ENCODE peak calls at places on chromosomes 7 and 10, in five cellular contexts. Q is PC-3, L is aorta, M is SJSA1, K is kidney. V is an unnamed sample.

GRCh38 chr10:111873041-111873440 is 310.5 kb downstream of the GPAM start:
- DNase-seq in Q (no peak), L (no peak), M (no peak), K (no peak), V (no peak)

GRCh38 chr7:1235501-1236131 is 2.9 kb downstream of the UNCX start:
- DNase-seq in Q (no peak), L (peak; percentile 76), M (no peak), K (peak; percentile 72), V (no peak)

GRCh38 chr10:6778992-6779701 is 199.1 kb upstream of the PRKCQ start:
- DNase-seq in Q (peak; percentile 88), L (no peak), M (peak; percentile 97), K (peak; percentile 75), V (no peak)

GRCh38 chr7:105677803-105678583 is 96.7 kb upstream of the EFCAB10 start:
- DNase-seq in Q (no peak), L (no peak), M (no peak), K (no peak), V (no peak)

GRCh38 chr10:109727436-109727835 is 195.9 kb downstream of the XPNPEP1 start:
- DNase-seq in Q (no peak), L (no peak), M (no peak), K (no peak), V (no peak)

GRCh38 chr7:2616973-2617709 is 14.6 kb upstream of the TTYH3 start:
- DNase-seq in Q (no peak), L (no peak), M (no peak), K (peak; percentile 60), V (no peak)

GRCh38 chr10:99870051-99870730 is 87.8 kb downstream of the ABCC2 start:
- DNase-seq in Q (no peak), L (no peak), M (peak; percentile 72), K (no peak), V (no peak)

GRCh38 chr10:70694410-70695179 is 22.3 kb downstream of the ADAMTS14 start:
- DNase-seq in Q (no peak), L (no peak), M (no peak), K (no peak), V (no peak)

GRCh38 chr10:29765330-29765729 is 130.6 kb upstream of the SVIL start:
- DNase-seq in Q (no peak), L (no peak), M (no peak), K (no peak), V (no peak)

GRCh38 chr7:32070406-32071360 is at the start of gene PDE1C:
- DNase-seq in Q (no peak), L (no peak), M (no peak), K (no peak), V (no peak)

GRCh38 chr7:133777701-133778100 is 349.4 kb upstream of the LRGUK start:
- DNase-seq in Q (no peak), L (no peak), M (no peak), K (no peak), V (no peak)

GRCh38 chr10:73117976-73118743 is 7.9 kb downstream of the NUDT13 start:
- DNase-seq in Q (peak; percentile 99), L (no peak), M (peak; percentile 47), K (no peak), V (no peak)

GRCh38 chr7:99096124-99096887 is 47.6 kb downstream of the SMURF1 start:
- DNase-seq in Q (no peak), L (no peak), M (no peak), K (no peak), V (no peak)

GRCh38 chr7:24665564-24666294 is 91.5 kb downstream of the GSDME start:
- DNase-seq in Q (peak; percentile 71), L (no peak), M (peak; percentile 41), K (no peak), V (peak; percentile 45)

GRCh38 chr7:96004598-96004997 is 232.2 kb downstream of the DYNC1I1 start:
- DNase-seq in Q (no peak), L (no peak), M (no peak), K (no peak), V (no peak)

GRCh38 chr7:151722533-151722932 is 154.4 kb downstream of the PRKAG2 start:
- DNase-seq in Q (no peak), L (no peak), M (no peak), K (no peak), V (no peak)
- H3K27ac ChIP-seq in Q (no peak overlapping the region), L (no peak overlapping the region), M (no peak overlapping the region), K (no peak overlapping the region), V (no peak overlapping the region)

GRCh38 chr7:155107126-155107525 is 37.0 kb downstream of the HTR5A start:
- DNase-seq in Q (no peak), L (no peak), M (no peak), K (no peak), V (no peak)

GRCh38 chr7:155104913-155105312 is 34.8 kb downstream of the HTR5A start:
- DNase-seq in Q (no peak), L (no peak), M (no peak), K (no peak), V (no peak)

GRCh38 chr7:155106356-155106755 is 36.2 kb downstream of the HTR5A start:
- DNase-seq in Q (no peak), L (no peak), M (no peak), K (no peak), V (no peak)

GRCh38 chr7:155108144-155108901 is 38.2 kb downstream of the HTR5A start:
- DNase-seq in Q (no peak), L (no peak), M (no peak), K (no peak), V (no peak)
- H3K4me1 ChIP-seq in Q (no peaks in the 10 kb centered on the region), L (no peaks in the 10 kb centered on the region), M (no peaks in the 10 kb centered on the region), K (peaks cover 6% of the 10 kb centered on the region), V (peaks cover 3% of the 10 kb centered on the region)

GRCh38 chr7:47582748-47583740 is 1.1 kb upstream of the TNS3 start:
- DNase-seq in Q (no peak), L (no peak), M (no peak), K (no peak), V (no peak)
- H3K4me3 ChIP-seq in Q (peak overlapping the region; percentile 89), L (no peak overlapping the region), M (no peak overlapping the region), K (no peak overlapping the region), V (no peak overlapping the region)

DNA sequence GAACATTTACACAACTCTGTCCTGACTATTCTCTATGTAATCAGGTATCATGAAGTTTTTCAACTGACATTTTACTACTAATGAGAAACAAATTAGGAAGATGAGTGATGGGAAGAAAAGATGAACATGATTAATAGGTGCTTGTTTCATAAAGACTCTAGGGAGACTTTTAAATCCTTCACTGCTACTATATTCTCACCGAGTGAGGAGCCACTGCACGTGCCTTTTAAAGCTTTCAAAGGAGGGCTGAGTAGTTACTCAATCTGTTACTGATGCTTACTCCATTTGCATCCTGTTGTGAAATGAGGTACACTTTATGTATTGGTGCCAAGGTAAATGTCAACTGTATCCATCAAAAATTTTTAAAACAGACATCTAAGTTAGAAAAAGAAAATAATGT is 1.3 kb upstream of the COMMD3 start:
- DNase-seq in Q (peak; percentile 54), L (no peak), M (no peak), K (no peak), V (no peak)
- H3K27ac ChIP-seq in Q (peak overlapping the region; percentile 99), L (no peak overlapping the region), M (no peak overlapping the region), K (no peak overlapping the region), V (no peak overlapping the region)

GRCh38 chr10:48523212-48523819 is 81.6 kb downstream of the ARHGAP22 start:
- DNase-seq in Q (peak; percentile 86), L (peak; percentile 95), M (peak; percentile 36), K (no peak), V (no peak)

GRCh38 chr10:48525956-48526355 is 78.9 kb downstream of the ARHGAP22 start:
- DNase-seq in Q (no peak), L (no peak), M (no peak), K (peak; percentile 15), V (no peak)

GRCh38 chr10:48526371-48526821 is 78.5 kb downstream of the ARHGAP22 start:
- DNase-seq in Q (no peak), L (no peak), M (peak; percentile 45), K (peak; percentile 34), V (no peak)

GRCh38 chr10:48523820-48524758 is 80.8 kb downstream of the ARHGAP22 start:
- DNase-seq in Q (peak; percentile 37), L (no peak), M (peak; percentile 23), K (no peak), V (no peak)

GRCh38 chr10:48525113-48525512 is 79.8 kb downstream of the ARHGAP22 start:
- DNase-seq in Q (no peak), L (no peak), M (no peak), K (no peak), V (no peak)
- H3K4me1 ChIP-seq in Q (peaks cover 4% of the 10 kb centered on the region), L (no peaks in the 10 kb centered on the region), M (peaks cover 25% of the 10 kb centered on the region), K (peaks cover 7% of the 10 kb centered on the region), V (no peaks in the 10 kb centered on the region)

GRCh38 chr10:117169480-117169879 is 27.8 kb upstream of the KCNK18 start:
- DNase-seq in Q (no peak), L (no peak), M (no peak), K (no peak), V (no peak)

GRCh38 chr10:117166420-117167345 is 28.6 kb upstream of the VAX1 start:
- DNase-seq in Q (peak; percentile 43), L (no peak), M (no peak), K (no peak), V (no peak)

GRCh38 chr10:117167346-117168134 is 29.5 kb upstream of the VAX1 start:
- DNase-seq in Q (no peak), L (no peak), M (no peak), K (peak; percentile 78), V (no peak)

GRCh38 chr10:117168729-117169128 is 28.6 kb upstream of the KCNK18 start:
- DNase-seq in Q (no peak), L (no peak), M (no peak), K (no peak), V (no peak)

GRCh38 chr10:117168135-117168674 is 29.1 kb upstream of the KCNK18 start:
- DNase-seq in Q (peak; percentile 49), L (peak; percentile 89), M (peak; percentile 55), K (peak; percentile 84), V (no peak)
- H3K4me3 ChIP-seq in Q (peak overlapping the region; percentile 58), L (no peak overlapping the region), M (no peak overlapping the region), K (no peak overlapping the region), V (peak overlapping the region; percentile 50)

GRCh38 chr7:50353894-50354595 is 49.5 kb downstream of the IKZF1 start:
- DNase-seq in Q (no peak), L (no peak), M (no peak), K (no peak), V (no peak)

GRCh38 chr7:50356212-50356944 is 51.9 kb downstream of the IKZF1 start:
- DNase-seq in Q (no peak), L (peak; percentile 80), M (no peak), K (no peak), V (no peak)

GRCh38 chr7:50356945-50357268 is 52.4 kb downstream of the IKZF1 start:
- DNase-seq in Q (no peak), L (no peak), M (no peak), K (no peak), V (no peak)

GRCh38 chr7:50357346-50357745 is 52.8 kb downstream of the IKZF1 start:
- DNase-seq in Q (no peak), L (no peak), M (no peak), K (no peak), V (no peak)

DNA sequence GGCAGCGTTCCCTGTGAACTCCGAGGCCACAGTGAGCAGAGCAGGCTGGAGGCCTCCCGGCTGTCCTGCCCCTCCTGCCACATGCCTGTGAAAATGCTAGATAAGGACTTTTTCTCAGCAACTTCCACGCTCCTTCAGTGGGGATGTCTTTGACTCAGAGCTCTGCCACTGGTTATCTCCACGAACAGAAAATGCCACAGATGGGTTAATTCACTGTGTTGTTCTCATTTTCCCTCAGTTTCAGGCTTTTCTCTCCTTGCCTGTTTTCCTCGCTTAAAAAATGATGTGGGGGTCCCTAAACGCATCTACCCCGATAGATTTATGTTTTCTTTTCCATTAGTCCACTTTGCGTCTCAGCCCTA is 51.3 kb downstream of the IKZF1 start:
- DNase-seq in Q (no peak), L (no peak), M (no peak), K (no peak), V (no peak)
- H3K27ac ChIP-seq in Q (no peak overlapping the region), L (no peak overlapping the region), M (no peak overlapping the region), K (no peak overlapping the region), V (no peak overlapping the region)

V was measured in iPS DF 6.9.